ENCODE peak calls at places on chromosomes 11 and 22, in six cellular contexts. O is hepatocyte, I is stomach, H is gastrocnemius medialis, R is uterus, B is adrenal gland. V is an unnamed sample. For H3K4me1, the result is how much of the 10 kb centered on the place peaks cover.

GRCh38 chr22:29072979-29073617 is at the start of gene KREMEN1:
- DNase-seq in I (no peak), R (peak), H (no peak), O (no peak), B (no peak), V (no peak)

GRCh38 chr11:72569966-72570892 is 104.0 kb downstream of the PDE2A start:
- DNase-seq in I (peak), B (no peak), O (peak), H (no peak), R (no peak), V (no peak)

GRCh38 chr11:90556612-90557011 is 333.8 kb upstream of the CHORDC1 start:
- DNase-seq in R (no peak), I (no peak), H (peak), O (no peak), B (no peak), V (no peak)

GRCh38 chr11:36362902-36363301 is 66.8 kb downstream of the PRR5L start:
- DNase-seq in B (no peak), H (no peak), I (no peak), O (no peak), R (no peak), V (no peak)

GRCh38 chr11:77435972-77436371 is 37.9 kb downstream of the PAK1 start:
- DNase-seq in R (no peak), I (no peak), O (no peak), B (no peak), H (no peak), V (no peak)

GRCh38 chr22:28950567-28951411 is 67.4 kb downstream of the ZNRF3 start:
- DNase-seq in I (no peak), B (no peak), R (no peak), O (no peak), H (no peak), V (no peak)

GRCh38 chr11:129644326-129644725 is 171.3 kb upstream of the TMEM45B start:
- DNase-seq in O (no peak), I (no peak), R (no peak), B (no peak), H (no peak), V (no peak)

GRCh38 chr11:10265936-10266335 is 28.1 kb downstream of the SBF2 start:
- DNase-seq in B (no peak), R (no peak), O (no peak), I (no peak), H (no peak), V (no peak)

GRCh38 chr11:120219935-120220746 is 9.3 kb downstream of the OAF start:
- DNase-seq in B (peak), R (no peak), O (no peak), H (peak), I (no peak), V (no peak)

GRCh38 chr22:48238966-48239365 is 1476.5 kb downstream of the TBC1D22A start:
- DNase-seq in R (no peak), H (no peak), B (no peak), I (peak), O (no peak), V (peak)

GRCh38 chr22:21694394-21694793 is 28.6 kb downstream of the PPIL2 start:
- DNase-seq in B (no peak), H (no peak), I (no peak), R (no peak), O (no peak), V (no peak)

DNA sequence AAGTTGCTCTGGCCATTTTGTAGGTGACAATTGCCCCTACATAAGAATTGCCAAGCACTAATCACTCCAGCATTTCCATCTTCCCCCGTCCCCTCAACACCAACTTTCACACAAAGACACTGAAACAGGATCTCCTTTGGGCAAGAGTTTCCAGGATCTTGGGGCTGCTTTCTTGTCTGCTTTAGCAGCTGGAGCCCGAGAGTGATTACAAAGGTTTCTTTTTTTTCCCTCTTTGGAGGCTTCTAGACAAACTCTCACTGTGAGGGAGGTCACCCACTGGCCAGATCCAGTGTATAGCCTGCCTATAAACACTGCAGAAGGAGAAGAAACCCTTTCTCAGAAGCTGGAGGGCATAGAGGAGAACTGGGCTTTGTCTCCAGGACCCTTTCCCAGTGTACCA is 92.5 kb downstream of the APIP start:
- DNase-seq in R (no peak), H (no peak), B (no peak), I (no peak), O (no peak), V (no peak)
- H3K4me1 ChIP-seq in R (under half), H (under half), B (under half), I (under half), O (under half), V (under half)

GRCh38 chr22:32826537-32826936 is 25.0 kb downstream of the TIMP3 start:
- DNase-seq in O (no peak), I (no peak), H (no peak), R (no peak), B (no peak), V (no peak)
- H3K4me1 ChIP-seq in O (under half), I (half or more), H (under half), R (under half), B (under half), V (half or more)

GRCh38 chr22:36856792-36857135 is 4.0 kb upstream of the NCF4 start:
- DNase-seq in O (no peak), B (no peak), I (no peak), H (no peak), R (no peak), V (no peak)

GRCh38 chr22:36858156-36858555 is 2.6 kb upstream of the NCF4 start:
- DNase-seq in O (no peak), I (no peak), R (no peak), H (no peak), B (no peak), V (no peak)

GRCh38 chr22:36855478-36855877 is 5.3 kb upstream of the NCF4 start:
- DNase-seq in O (no peak), R (no peak), H (no peak), B (no peak), I (no peak), V (no peak)

GRCh38 chr22:36853407-36854099 is 7.3 kb upstream of the NCF4 start:
- DNase-seq in R (peak), H (peak), I (peak), O (peak), B (peak), V (peak)

GRCh38 chr22:36856121-36856791 is 4.5 kb upstream of the NCF4 start:
- DNase-seq in I (peak), O (peak), R (peak), H (peak), B (peak), V (peak)
- H3K4me1 ChIP-seq in I (under half), O (under half), R (under half), H (under half), B (under half), V (under half)

DNA sequence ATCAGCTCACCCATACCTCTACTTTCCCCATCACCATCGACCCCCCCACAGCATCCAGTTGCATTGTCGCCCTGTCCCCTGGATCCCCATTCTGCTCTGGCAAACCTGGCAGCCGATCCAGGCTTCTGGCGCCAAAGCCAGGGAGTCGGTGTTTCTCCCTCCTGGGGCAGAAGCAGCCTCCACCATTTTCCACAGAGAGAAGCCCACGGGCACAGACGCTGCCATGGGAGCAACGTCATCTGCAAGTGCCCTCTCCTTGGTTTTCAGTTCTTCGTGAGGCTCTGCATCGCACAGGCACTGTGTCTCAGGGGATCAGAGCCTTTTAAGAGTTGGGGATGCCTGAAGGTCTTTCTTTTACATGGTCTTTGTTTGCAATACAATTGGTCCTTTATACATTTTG is 2.3 kb downstream of the YPEL4 start:
- DNase-seq in H (no peak), B (no peak), R (no peak), I (no peak), O (no peak), V (no peak)
- H3K4me1 ChIP-seq in H (under half), B (under half), R (under half), I (half or more), O (half or more), V (half or more)

GRCh38 chr11:96204366-96204659 is 138.7 kb downstream of the MAML2 start:
- DNase-seq in B (no peak), R (no peak), O (no peak), I (no peak), H (no peak), V (no peak)

GRCh38 chr11:96205460-96205809 is 137.6 kb downstream of the MAML2 start:
- DNase-seq in O (no peak), I (no peak), H (no peak), B (no peak), R (no peak), V (no peak)

GRCh38 chr11:96200243-96200642 is 142.8 kb downstream of the MAML2 start:
- DNase-seq in I (no peak), H (no peak), R (no peak), B (no peak), O (no peak), V (no peak)

GRCh38 chr11:96204721-96205459 is 138.1 kb downstream of the MAML2 start:
- DNase-seq in B (no peak), R (no peak), I (no peak), O (no peak), H (no peak), V (no peak)

DNA sequence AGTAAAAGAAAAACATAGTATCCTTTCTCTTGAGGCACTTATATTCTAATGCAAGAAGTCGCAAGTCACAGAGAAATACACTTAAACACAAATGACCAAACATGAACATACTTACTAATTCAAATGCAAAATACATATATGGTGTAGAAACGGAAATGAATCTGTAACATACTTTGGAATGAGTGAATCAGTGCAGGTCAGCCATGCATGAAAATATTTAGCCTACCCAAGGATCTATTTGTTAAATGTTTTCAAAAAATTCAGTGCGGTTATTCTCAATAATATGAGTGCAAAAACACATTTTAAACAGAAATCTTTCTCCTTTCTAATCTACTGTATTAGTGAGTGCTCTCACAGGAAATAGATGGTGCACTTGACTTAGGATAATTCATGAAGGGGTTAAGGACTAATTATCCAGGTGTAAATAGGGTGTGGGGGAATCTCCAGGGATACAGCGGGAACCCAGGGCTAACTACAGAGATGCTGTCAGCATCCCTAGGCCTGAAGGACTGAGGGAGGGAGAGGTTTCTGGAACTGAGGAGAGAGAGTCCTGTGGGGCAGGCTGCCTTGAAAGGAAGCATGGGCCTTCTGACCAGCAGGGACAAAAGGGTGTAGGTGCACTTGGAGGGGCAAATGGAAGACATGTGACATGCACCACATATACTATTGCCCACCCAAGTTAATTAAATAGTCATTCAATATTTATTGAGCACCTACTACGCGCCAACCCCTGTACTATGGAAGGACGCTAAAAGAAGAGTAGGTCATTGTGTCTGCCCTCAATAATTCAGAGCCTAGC is 139.2 kb downstream of the MAML2 start:
- DNase-seq in H (no peak), R (no peak), B (no peak), I (no peak), O (no peak), V (no peak)
- H3K4me1 ChIP-seq in H (under half), R (under half), B (under half), I (half or more), O (under half), V (under half)